ENCODE peak calls at places on chromosome 12, in eight cellular contexts. P is esophagus muscularis mucosa, Y is mesothelial cell of epicardium, L is transverse colon, Q is mucosa of descending colon, K is HFF-Myc, C is osteocyte, I is MM.1S. M is an unnamed sample.

GRCh38 chr12:124625867-124626675 is 58.7 kb upstream of the NCOR2 start:
- DNase-seq in P (peak; percentile 95), Y (no peak), L (peak; percentile 87), Q (peak; percentile 84), K (no peak), C (peak; percentile 87), I (no peak), M (peak; percentile 79)

GRCh38 chr12:96196781-96197180 is 2.6 kb downstream of the ELK3 start:
- DNase-seq in P (no peak), Y (no peak), L (no peak), Q (no peak), K (no peak), C (no peak), I (no peak), M (peak; percentile 11)

GRCh38 chr12:118544569-118544968 is 168.2 kb downstream of the SUDS3 start:
- DNase-seq in P (no peak), Y (no peak), L (no peak), Q (no peak), K (no peak), C (peak; percentile 13), I (no peak), M (peak; percentile 6)

GRCh38 chr12:42278116-42278485 is 40.1 kb upstream of the YAF2 start:
- DNase-seq in P (no peak), Y (no peak), L (no peak), Q (no peak), K (no peak), C (no peak), I (no peak), M (no peak)

GRCh38 chr12:11746940-11747716 is 97.7 kb downstream of the ETV6 start:
- DNase-seq in P (no peak), Y (no peak), L (no peak), Q (no peak), K (no peak), C (no peak), I (no peak), M (no peak)

GRCh38 chr12:50505386-50505827 is 622 bp downstream of the DIP2B start:
- DNase-seq in P (no peak), Y (peak; percentile 39), L (peak; percentile 33), Q (peak; percentile 35), K (no peak), C (no peak), I (peak; percentile 29), M (peak; percentile 16)

GRCh38 chr12:123490089-123490488 is 32.1 kb downstream of the SNRNP35 start:
- DNase-seq in P (no peak), Y (no peak), L (no peak), Q (no peak), K (no peak), C (no peak), I (no peak), M (no peak)

GRCh38 chr12:108816652-108817335 is 40.6 kb downstream of the SSH1 start:
- DNase-seq in P (no peak), Y (no peak), L (peak; percentile 67), Q (peak; percentile 75), K (no peak), C (no peak), I (no peak), M (no peak)

GRCh38 chr12:3421191-3421590 is 69.8 kb upstream of the PRMT8 start:
- DNase-seq in P (no peak), Y (no peak), L (no peak), Q (no peak), K (no peak), C (no peak), I (no peak), M (no peak)

GRCh38 chr12:49200882-49201594 is 12.2 kb upstream of the TUBA1A start:
- DNase-seq in P (no peak), Y (no peak), L (no peak), Q (no peak), K (no peak), C (no peak), I (no peak), M (no peak)

GRCh38 chr12:89160716-89161123 is 191.6 kb downstream of the DUSP6 start:
- DNase-seq in P (peak; percentile 93), Y (no peak), L (peak; percentile 15), Q (peak; percentile 35), K (no peak), C (no peak), I (no peak), M (no peak)

GRCh38 chr12:3123729-3124128 is 46.5 kb downstream of the TSPAN9 start:
- DNase-seq in P (no peak), Y (no peak), L (no peak), Q (no peak), K (no peak), C (no peak), I (no peak), M (no peak)

GRCh38 chr12:42587564-42588307 is 1.8 kb downstream of the PRICKLE1 start:
- DNase-seq in P (peak; percentile 66), Y (no peak), L (no peak), Q (no peak), K (no peak), C (no peak), I (no peak), M (no peak)

DNA sequence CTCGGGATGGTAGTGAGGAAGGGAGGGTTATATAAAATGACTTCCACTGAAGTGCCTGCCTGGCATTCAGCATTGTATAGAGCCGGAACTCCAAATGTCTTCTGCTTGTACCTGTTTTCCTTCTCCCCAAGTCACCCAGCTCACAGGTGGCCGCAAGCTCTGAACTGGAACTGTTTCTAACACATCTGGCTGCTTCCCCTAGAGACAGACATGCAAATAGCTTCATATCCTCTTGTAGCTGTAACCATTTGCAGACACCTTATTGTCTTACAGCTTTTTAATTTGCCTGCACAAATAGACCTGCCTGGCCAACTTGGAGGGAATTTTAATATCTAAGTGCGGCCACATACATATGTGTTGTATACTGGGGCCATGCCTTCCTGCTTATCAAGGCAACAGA is 126.0 kb downstream of the CHST11 start:
- DNase-seq in P (no peak), Y (no peak), L (peak; percentile 44), Q (no peak), K (no peak), C (no peak), I (peak; percentile 74), M (no peak)
- TF ChIP-seq CTCF in P (no peak), Y (no peak), L (no peak), Q (no peak), K (no peak), C (no peak), I (peak; percentile 20), M (no peak)

GRCh38 chr12:18718462-18718861 is 19.4 kb downstream of the PLCZ1 start:
- DNase-seq in P (no peak), Y (no peak), L (no peak), Q (no peak), K (no peak), C (no peak), I (no peak), M (no peak)

GRCh38 chr12:18719922-18720321 is 17.9 kb downstream of the PLCZ1 start:
- DNase-seq in P (no peak), Y (no peak), L (no peak), Q (no peak), K (no peak), C (no peak), I (no peak), M (no peak)

GRCh38 chr12:18720690-18721089 is 17.1 kb downstream of the PLCZ1 start:
- DNase-seq in P (no peak), Y (no peak), L (no peak), Q (no peak), K (no peak), C (no peak), I (no peak), M (no peak)

DNA sequence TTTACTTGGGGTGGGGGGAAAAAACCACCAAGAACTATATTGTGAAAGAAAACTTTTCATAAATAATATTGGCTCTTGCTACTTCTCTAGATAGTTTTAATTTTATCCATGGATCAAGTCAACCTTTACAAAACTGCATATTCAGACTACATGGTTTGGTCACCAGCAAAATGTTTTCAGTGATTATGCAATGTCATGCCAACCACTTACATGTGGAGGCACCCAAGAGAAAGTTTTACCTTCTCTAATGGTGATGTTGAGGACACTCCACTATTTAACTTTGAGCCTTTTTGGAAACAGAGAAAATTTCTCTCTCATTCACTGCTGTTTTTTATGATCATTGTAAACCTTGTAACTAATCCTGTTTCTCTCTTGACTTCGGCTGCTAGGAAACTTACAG is 21.6 kb downstream of the PLCZ1 start:
- DNase-seq in P (no peak), Y (no peak), L (no peak), Q (no peak), K (no peak), C (no peak), I (no peak), M (no peak)
- TF ChIP-seq CTCF in P (no peak), Y (no peak), L (no peak), Q (no peak), K (no peak), C (no peak), I (no peak), M (no peak)

GRCh38 chr12:6472491-6472890 is 2.0 kb upstream of the VAMP1 start:
- DNase-seq in P (no peak), Y (no peak), L (no peak), Q (no peak), K (no peak), C (no peak), I (no peak), M (no peak)

GRCh38 chr12:6469609-6470374 is 685 bp downstream of the VAMP1 start:
- DNase-seq in P (no peak), Y (no peak), L (no peak), Q (no peak), K (no peak), C (no peak), I (peak; percentile 21), M (no peak)

GRCh38 chr12:6469092-6469491 is 1.4 kb downstream of the VAMP1 start:
- DNase-seq in P (no peak), Y (no peak), L (no peak), Q (no peak), K (no peak), C (no peak), I (no peak), M (no peak)

GRCh38 chr12:6471992-6472366 is 1.5 kb upstream of the VAMP1 start:
- DNase-seq in P (no peak), Y (no peak), L (no peak), Q (no peak), K (no peak), C (no peak), I (no peak), M (no peak)

GRCh38 chr12:6470375-6471163 is at the start of gene VAMP1:
- DNase-seq in P (peak; percentile 100), Y (peak; percentile 96), L (peak; percentile 98), Q (peak; percentile 98), K (peak; percentile 87), C (peak; percentile 98), I (peak; percentile 97), M (peak; percentile 98)
- TF ChIP-seq CTCF in P (no peak), Y (no peak), L (no peak), Q (no peak), K (no peak), C (peak; percentile 12), I (no peak), M (no peak)

DNA sequence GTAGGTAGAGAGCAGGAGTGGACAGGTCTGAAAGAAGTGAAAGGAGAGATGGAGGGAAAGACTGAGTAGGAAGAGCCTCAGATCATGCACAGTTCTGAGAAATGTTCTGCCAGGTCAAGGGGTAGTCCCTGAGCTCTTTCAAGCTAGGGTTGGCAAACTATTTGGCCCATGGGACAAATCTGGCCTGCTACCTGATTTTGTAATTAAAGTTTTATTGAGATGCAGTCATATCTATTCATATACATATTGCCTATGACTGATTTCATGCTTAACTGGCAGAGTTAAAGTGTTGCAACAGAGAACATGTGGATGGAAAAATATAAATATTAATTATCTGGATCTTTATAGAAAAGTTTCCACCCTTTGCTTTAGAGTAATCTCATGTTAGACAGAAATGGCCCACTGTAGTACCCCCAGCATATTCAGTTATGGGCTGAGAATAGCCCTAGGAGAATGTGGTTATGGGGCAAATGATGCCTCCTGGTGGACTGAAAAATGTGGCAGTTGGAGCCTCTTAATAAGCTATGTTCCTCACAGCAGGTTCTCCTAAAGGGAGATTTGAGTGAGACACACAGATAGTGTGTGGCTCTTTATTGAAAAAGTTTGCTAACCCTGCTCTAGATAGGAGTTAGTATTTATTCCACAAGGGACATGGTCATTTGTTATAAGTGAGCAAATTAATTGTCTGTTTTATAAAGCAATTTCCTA is 476.9 kb downstream of the LRIG3 start:
- DNase-seq in P (no peak), Y (no peak), L (peak; percentile 13), Q (peak; percentile 57), K (no peak), C (no peak), I (peak; percentile 37), M (peak; percentile 48)
- TF ChIP-seq CTCF in P (peak; percentile 20), Y (peak; percentile 29), L (peak; percentile 37), Q (no peak), K (peak; percentile 48), C (peak; percentile 44), I (peak; percentile 53), M (peak; percentile 45)